ENCODE peak calls at places on chromosomes 11 and 22, in eight cellular contexts. One of them, this sample, is unnamed.

GRCh38 chr11:26323837-26324236 is 8.1 kb upstream of the ANO3 start:
- DNase-seq in RWPE1: no peak
- DNase-seq in upper lobe of right lung: no peak
- DNase-seq in lower lobe of right lung: no peak
- DNase-seq in fibroblast of the aortic adventitia: peak
- DNase-seq in bronchial epithelial cell: no peak
- DNase-seq in psoas muscle: no peak
- DNase-seq in coronary artery: no peak
- DNase-seq in this sample: no peak

GRCh38 chr11:66973956-66974585 is 1.0 kb upstream of the C11orf86 start:
- DNase-seq in lower lobe of right lung: no peak
- DNase-seq in coronary artery: no peak
- DNase-seq in RWPE1: no peak
- DNase-seq in fibroblast of the aortic adventitia: peak
- DNase-seq in upper lobe of right lung: no peak
- DNase-seq in psoas muscle: no peak
- DNase-seq in bronchial epithelial cell: no peak
- DNase-seq in this sample: no peak

GRCh38 chr22:49971232-49972162 is 10.9 kb downstream of the PIM3 start:
- DNase-seq in upper lobe of right lung: peak
- DNase-seq in lower lobe of right lung: peak
- DNase-seq in bronchial epithelial cell: no peak
- DNase-seq in psoas muscle: peak
- DNase-seq in fibroblast of the aortic adventitia: peak
- DNase-seq in RWPE1: no peak
- DNase-seq in coronary artery: peak
- DNase-seq in this sample: peak

GRCh38 chr11:93145381-93145780 is 52.4 kb downstream of the SLC36A4 start:
- DNase-seq in psoas muscle: no peak
- DNase-seq in fibroblast of the aortic adventitia: no peak
- DNase-seq in RWPE1: no peak
- DNase-seq in bronchial epithelial cell: no peak
- DNase-seq in coronary artery: no peak
- DNase-seq in upper lobe of right lung: no peak
- DNase-seq in lower lobe of right lung: no peak
- DNase-seq in this sample: no peak

GRCh38 chr11:126431401-126432064 is 76.0 kb downstream of the ST3GAL4 start:
- DNase-seq in fibroblast of the aortic adventitia: peak
- DNase-seq in bronchial epithelial cell: peak
- DNase-seq in psoas muscle: peak
- DNase-seq in upper lobe of right lung: no peak
- DNase-seq in lower lobe of right lung: no peak
- DNase-seq in coronary artery: no peak
- DNase-seq in RWPE1: peak
- DNase-seq in this sample: no peak

GRCh38 chr22:43616645-43617044 is 195.5 kb downstream of the EFCAB6 start:
- DNase-seq in RWPE1: no peak
- DNase-seq in upper lobe of right lung: no peak
- DNase-seq in fibroblast of the aortic adventitia: no peak
- DNase-seq in bronchial epithelial cell: no peak
- DNase-seq in psoas muscle: no peak
- DNase-seq in lower lobe of right lung: no peak
- DNase-seq in coronary artery: no peak
- DNase-seq in this sample: no peak

GRCh38 chr11:3995949-3996554 is 98.5 kb upstream of the RRM1 start:
- DNase-seq in RWPE1: no peak
- DNase-seq in upper lobe of right lung: no peak
- DNase-seq in fibroblast of the aortic adventitia: peak
- DNase-seq in lower lobe of right lung: no peak
- DNase-seq in bronchial epithelial cell: peak
- DNase-seq in psoas muscle: no peak
- DNase-seq in coronary artery: no peak
- DNase-seq in this sample: no peak

GRCh38 chr11:130872961-130873360 is 43.3 kb downstream of the SNX19 start:
- DNase-seq in upper lobe of right lung: no peak
- DNase-seq in bronchial epithelial cell: peak
- DNase-seq in coronary artery: no peak
- DNase-seq in lower lobe of right lung: no peak
- DNase-seq in fibroblast of the aortic adventitia: peak
- DNase-seq in RWPE1: peak
- DNase-seq in psoas muscle: no peak
- DNase-seq in this sample: no peak

GRCh38 chr11:94910779-94911178 is 62.6 kb downstream of the CWC15 start:
- DNase-seq in RWPE1: no peak
- DNase-seq in lower lobe of right lung: no peak
- DNase-seq in bronchial epithelial cell: no peak
- DNase-seq in psoas muscle: no peak
- DNase-seq in coronary artery: no peak
- DNase-seq in fibroblast of the aortic adventitia: peak
- DNase-seq in upper lobe of right lung: no peak
- DNase-seq in this sample: no peak

GRCh38 chr11:68933605-68934320 is 30.1 kb downstream of the IGHMBP2 start:
- DNase-seq in psoas muscle: no peak
- DNase-seq in upper lobe of right lung: no peak
- DNase-seq in bronchial epithelial cell: no peak
- DNase-seq in coronary artery: no peak
- DNase-seq in lower lobe of right lung: no peak
- DNase-seq in fibroblast of the aortic adventitia: no peak
- DNase-seq in RWPE1: no peak
- DNase-seq in this sample: no peak

GRCh38 chr11:34653851-34654490 is 33.1 kb downstream of the EHF start:
- DNase-seq in upper lobe of right lung: peak
- DNase-seq in RWPE1: peak
- DNase-seq in psoas muscle: peak
- DNase-seq in fibroblast of the aortic adventitia: peak
- DNase-seq in lower lobe of right lung: peak
- DNase-seq in bronchial epithelial cell: peak
- DNase-seq in coronary artery: no peak
- DNase-seq in this sample: no peak
- TF ChIP-seq CTCF in upper lobe of right lung: no peak
- TF ChIP-seq CTCF in RWPE1: peak
- TF ChIP-seq CTCF in psoas muscle: no peak
- TF ChIP-seq CTCF in fibroblast of the aortic adventitia: peak
- TF ChIP-seq CTCF in lower lobe of right lung: no peak
- TF ChIP-seq CTCF in bronchial epithelial cell: peak
- TF ChIP-seq CTCF in coronary artery: no peak
- TF ChIP-seq CTCF in this sample: no peak

GRCh38 chr11:560305-561147 is at the start of the genes LMNTD2 and RASSF7:
- DNase-seq in upper lobe of right lung: peak
- DNase-seq in lower lobe of right lung: peak
- DNase-seq in coronary artery: peak
- DNase-seq in bronchial epithelial cell: peak
- DNase-seq in psoas muscle: peak
- DNase-seq in fibroblast of the aortic adventitia: peak
- DNase-seq in RWPE1: peak
- DNase-seq in this sample: peak
- TF ChIP-seq CTCF in upper lobe of right lung: no peak
- TF ChIP-seq CTCF in lower lobe of right lung: no peak
- TF ChIP-seq CTCF in coronary artery: no peak
- TF ChIP-seq CTCF in bronchial epithelial cell: no peak
- TF ChIP-seq CTCF in psoas muscle: no peak
- TF ChIP-seq CTCF in fibroblast of the aortic adventitia: no peak
- TF ChIP-seq CTCF in RWPE1: no peak
- TF ChIP-seq CTCF in this sample: no peak

GRCh38 chr11:15006139-15006759 is 34.1 kb upstream of the CALCA start:
- DNase-seq in coronary artery: no peak
- DNase-seq in lower lobe of right lung: no peak
- DNase-seq in bronchial epithelial cell: peak
- DNase-seq in RWPE1: peak
- DNase-seq in psoas muscle: no peak
- DNase-seq in upper lobe of right lung: no peak
- DNase-seq in fibroblast of the aortic adventitia: peak
- DNase-seq in this sample: no peak
- TF ChIP-seq CTCF in coronary artery: no peak
- TF ChIP-seq CTCF in lower lobe of right lung: peak
- TF ChIP-seq CTCF in bronchial epithelial cell: peak
- TF ChIP-seq CTCF in RWPE1: peak
- TF ChIP-seq CTCF in psoas muscle: peak
- TF ChIP-seq CTCF in upper lobe of right lung: peak
- TF ChIP-seq CTCF in fibroblast of the aortic adventitia: peak
- TF ChIP-seq CTCF in this sample: peak

GRCh38 chr11:47187723-47188122 is 1.5 kb upstream of the PACSIN3 start:
- DNase-seq in upper lobe of right lung: no peak
- DNase-seq in lower lobe of right lung: no peak
- DNase-seq in RWPE1: no peak
- DNase-seq in coronary artery: no peak
- DNase-seq in fibroblast of the aortic adventitia: no peak
- DNase-seq in bronchial epithelial cell: no peak
- DNase-seq in psoas muscle: no peak
- DNase-seq in this sample: no peak

GRCh38 chr11:47188262-47188661 is 2.0 kb upstream of the PACSIN3 start:
- DNase-seq in lower lobe of right lung: no peak
- DNase-seq in fibroblast of the aortic adventitia: no peak
- DNase-seq in upper lobe of right lung: no peak
- DNase-seq in coronary artery: no peak
- DNase-seq in RWPE1: no peak
- DNase-seq in psoas muscle: no peak
- DNase-seq in bronchial epithelial cell: no peak
- DNase-seq in this sample: no peak

GRCh38 chr11:47186076-47186936 is at the start of gene PACSIN3:
- DNase-seq in psoas muscle: peak
- DNase-seq in coronary artery: no peak
- DNase-seq in RWPE1: peak
- DNase-seq in fibroblast of the aortic adventitia: no peak
- DNase-seq in upper lobe of right lung: peak
- DNase-seq in bronchial epithelial cell: no peak
- DNase-seq in lower lobe of right lung: peak
- DNase-seq in this sample: peak

GRCh38 chr11:47185305-47186075 is 744 bp downstream of the PACSIN3 start:
- DNase-seq in coronary artery: peak
- DNase-seq in bronchial epithelial cell: peak
- DNase-seq in upper lobe of right lung: peak
- DNase-seq in RWPE1: peak
- DNase-seq in psoas muscle: peak
- DNase-seq in lower lobe of right lung: peak
- DNase-seq in fibroblast of the aortic adventitia: no peak
- DNase-seq in this sample: peak

GRCh38 chr11:47186937-47187681 is 875 bp upstream of the PACSIN3 start:
- DNase-seq in fibroblast of the aortic adventitia: peak
- DNase-seq in RWPE1: peak
- DNase-seq in upper lobe of right lung: peak
- DNase-seq in lower lobe of right lung: peak
- DNase-seq in psoas muscle: peak
- DNase-seq in coronary artery: peak
- DNase-seq in bronchial epithelial cell: peak
- DNase-seq in this sample: peak
- TF ChIP-seq CTCF in fibroblast of the aortic adventitia: no peak
- TF ChIP-seq CTCF in RWPE1: peak
- TF ChIP-seq CTCF in upper lobe of right lung: no peak
- TF ChIP-seq CTCF in lower lobe of right lung: no peak
- TF ChIP-seq CTCF in psoas muscle: no peak
- TF ChIP-seq CTCF in coronary artery: no peak
- TF ChIP-seq CTCF in bronchial epithelial cell: peak
- TF ChIP-seq CTCF in this sample: no peak

GRCh38 chr11:76248210-76248609 is 41.9 kb upstream of the WNT11 start:
- DNase-seq in coronary artery: no peak
- DNase-seq in psoas muscle: no peak
- DNase-seq in fibroblast of the aortic adventitia: no peak
- DNase-seq in RWPE1: no peak
- DNase-seq in upper lobe of right lung: no peak
- DNase-seq in bronchial epithelial cell: peak
- DNase-seq in lower lobe of right lung: no peak
- DNase-seq in this sample: peak
- TF ChIP-seq CTCF in coronary artery: no peak
- TF ChIP-seq CTCF in psoas muscle: no peak
- TF ChIP-seq CTCF in fibroblast of the aortic adventitia: peak
- TF ChIP-seq CTCF in RWPE1: no peak
- TF ChIP-seq CTCF in upper lobe of right lung: peak
- TF ChIP-seq CTCF in bronchial epithelial cell: peak
- TF ChIP-seq CTCF in lower lobe of right lung: no peak
- TF ChIP-seq CTCF in this sample: peak

GRCh38 chr11:43577566-43578264 is 102.8 kb upstream of the HSD17B12 start:
- DNase-seq in bronchial epithelial cell: no peak
- DNase-seq in fibroblast of the aortic adventitia: no peak
- DNase-seq in coronary artery: no peak
- DNase-seq in lower lobe of right lung: no peak
- DNase-seq in psoas muscle: no peak
- DNase-seq in upper lobe of right lung: no peak
- DNase-seq in RWPE1: no peak
- DNase-seq in this sample: no peak

GRCh38 chr11:43575931-43576833 is 104.4 kb upstream of the HSD17B12 start:
- DNase-seq in lower lobe of right lung: no peak
- DNase-seq in psoas muscle: no peak
- DNase-seq in upper lobe of right lung: no peak
- DNase-seq in RWPE1: no peak
- DNase-seq in coronary artery: no peak
- DNase-seq in bronchial epithelial cell: no peak
- DNase-seq in fibroblast of the aortic adventitia: peak
- DNase-seq in this sample: no peak

GRCh38 chr11:43578346-43579170 is 102.0 kb upstream of the HSD17B12 start:
- DNase-seq in fibroblast of the aortic adventitia: peak
- DNase-seq in lower lobe of right lung: no peak
- DNase-seq in upper lobe of right lung: no peak
- DNase-seq in bronchial epithelial cell: peak
- DNase-seq in RWPE1: peak
- DNase-seq in coronary artery: no peak
- DNase-seq in psoas muscle: no peak
- DNase-seq in this sample: no peak

GRCh38 chr11:43574949-43575915 is 105.3 kb upstream of the HSD17B12 start:
- DNase-seq in upper lobe of right lung: no peak
- DNase-seq in RWPE1: no peak
- DNase-seq in bronchial epithelial cell: no peak
- DNase-seq in psoas muscle: no peak
- DNase-seq in lower lobe of right lung: no peak
- DNase-seq in fibroblast of the aortic adventitia: peak
- DNase-seq in coronary artery: no peak
- DNase-seq in this sample: no peak

DNA sequence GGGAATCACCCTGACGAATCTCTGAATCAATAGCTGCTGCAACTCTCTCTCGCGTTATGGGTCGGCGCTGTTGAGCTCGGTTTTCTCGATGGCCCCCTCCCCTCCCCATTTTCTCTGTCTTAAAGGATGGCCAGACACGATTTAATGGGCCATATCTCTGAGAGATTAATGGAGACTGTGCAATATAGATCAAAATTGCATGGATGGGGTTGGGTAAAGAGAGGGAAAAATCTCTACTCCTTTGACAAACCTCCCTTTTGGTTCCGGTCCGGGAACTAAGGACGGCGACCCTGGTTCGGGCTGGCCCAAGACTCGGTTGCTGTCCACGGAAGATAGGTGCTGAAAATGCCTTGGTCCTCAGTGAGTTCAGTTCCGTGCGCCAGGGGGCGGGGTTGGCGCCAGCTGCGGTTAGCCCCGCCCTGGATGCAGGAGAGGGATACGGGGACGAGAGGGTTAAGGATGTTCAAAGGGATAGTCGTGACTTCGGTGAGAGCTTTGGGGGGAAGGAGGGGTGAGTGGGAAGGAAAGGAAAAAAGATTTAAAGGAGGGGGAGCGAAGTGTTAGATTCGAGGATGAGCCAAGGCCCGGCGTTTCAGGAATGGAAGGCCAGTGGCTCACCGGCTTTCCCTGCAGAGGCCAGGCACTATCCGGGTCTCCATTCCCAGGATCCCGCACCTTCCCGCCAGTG is 103.6 kb upstream of the HSD17B12 start:
- DNase-seq in psoas muscle: no peak
- DNase-seq in upper lobe of right lung: no peak
- DNase-seq in bronchial epithelial cell: peak
- DNase-seq in coronary artery: no peak
- DNase-seq in fibroblast of the aortic adventitia: peak
- DNase-seq in lower lobe of right lung: no peak
- DNase-seq in RWPE1: peak
- DNase-seq in this sample: peak
- TF ChIP-seq CTCF in psoas muscle: peak
- TF ChIP-seq CTCF in upper lobe of right lung: peak
- TF ChIP-seq CTCF in bronchial epithelial cell: peak
- TF ChIP-seq CTCF in coronary artery: no peak
- TF ChIP-seq CTCF in fibroblast of the aortic adventitia: peak
- TF ChIP-seq CTCF in lower lobe of right lung: no peak
- TF ChIP-seq CTCF in RWPE1: no peak
- TF ChIP-seq CTCF in this sample: peak

This sample was measured in endothelial cell.